ENCODE peak calls at places on chromosomes 3 and 15, in five cellular contexts. L is ovary; Y is heart right ventricle; V is colonic mucosa; J is CD4-positive, alpha-beta T cell. W is an unnamed sample.

GRCh38 chr3:196736670-196737374 is 2.8 kb upstream of the PAK2 start:
- DNase-seq in J (no peak), Y (no peak), L (no peak), V (no peak), W (no peak)

GRCh38 chr3:124209426-124209825 is 217.5 kb upstream of the ROPN1 start:
- DNase-seq in L (no peak), Y (no peak), J (no peak), V (no peak), W (no peak)

GRCh38 chr3:177478170-177478859 is 281.0 kb upstream of the TBL1XR1 start:
- DNase-seq in J (no peak), V (no peak), Y (no peak), L (no peak), W (peak)

GRCh38 chr3:171879472-171879871 is 36.3 kb downstream of the TMEM212 start:
- DNase-seq in Y (no peak), J (no peak), V (no peak), L (no peak), W (no peak)

GRCh38 chr3:49673715-49674490 is at the start of gene APEH:
- DNase-seq in L (peak), J (peak), Y (peak), V (peak), W (peak)

GRCh38 chr15:82942691-82943090 is 9.8 kb downstream of the HOMER2 start:
- DNase-seq in V (no peak), L (no peak), Y (no peak), J (no peak), W (peak)

GRCh38 chr3:88180398-88180999 is 30.7 kb downstream of the C3orf38 start:
- DNase-seq in L (no peak), J (no peak), Y (no peak), V (peak), W (no peak)

GRCh38 chr3:12627371-12627770 is 36.5 kb downstream of the RAF1 start:
- DNase-seq in L (no peak), Y (no peak), J (no peak), V (no peak), W (no peak)

GRCh38 chr15:77898811-77899730 is 178.4 kb downstream of the TBC1D2B start:
- DNase-seq in V (no peak), J (no peak), Y (no peak), L (no peak), W (no peak)

GRCh38 chr3:158768361-158768787 is 33.5 kb upstream of the MFSD1 start:
- DNase-seq in J (no peak), L (peak), Y (peak), V (peak), W (no peak)

GRCh38 chr3:161081675-161082462 is 23.3 kb downstream of the B3GALNT1 start:
- DNase-seq in V (no peak), J (no peak), L (no peak), Y (no peak), W (no peak)

GRCh38 chr3:161084277-161084676 is 20.9 kb downstream of the B3GALNT1 start:
- DNase-seq in Y (no peak), V (no peak), J (no peak), L (no peak), W (no peak)

GRCh38 chr3:161083131-161083530 is 22.0 kb downstream of the B3GALNT1 start:
- DNase-seq in L (no peak), J (no peak), V (no peak), Y (no peak), W (no peak)
- H3K27ac ChIP-seq in L (no peak), J (no peak), V (no peak), Y (no peak), W (no peak)

GRCh38 chr15:86911022-86911421 is 831.4 kb downstream of the AGBL1 start:
- DNase-seq in Y (no peak), V (no peak), J (no peak), L (no peak), W (no peak)

GRCh38 chr15:86919581-86919980 is 839.9 kb downstream of the AGBL1 start:
- DNase-seq in L (no peak), V (no peak), J (no peak), Y (no peak), W (no peak)

GRCh38 chr15:86915811-86916331 is 836.2 kb downstream of the AGBL1 start:
- DNase-seq in J (no peak), Y (no peak), L (no peak), V (no peak), W (peak)

DNA sequence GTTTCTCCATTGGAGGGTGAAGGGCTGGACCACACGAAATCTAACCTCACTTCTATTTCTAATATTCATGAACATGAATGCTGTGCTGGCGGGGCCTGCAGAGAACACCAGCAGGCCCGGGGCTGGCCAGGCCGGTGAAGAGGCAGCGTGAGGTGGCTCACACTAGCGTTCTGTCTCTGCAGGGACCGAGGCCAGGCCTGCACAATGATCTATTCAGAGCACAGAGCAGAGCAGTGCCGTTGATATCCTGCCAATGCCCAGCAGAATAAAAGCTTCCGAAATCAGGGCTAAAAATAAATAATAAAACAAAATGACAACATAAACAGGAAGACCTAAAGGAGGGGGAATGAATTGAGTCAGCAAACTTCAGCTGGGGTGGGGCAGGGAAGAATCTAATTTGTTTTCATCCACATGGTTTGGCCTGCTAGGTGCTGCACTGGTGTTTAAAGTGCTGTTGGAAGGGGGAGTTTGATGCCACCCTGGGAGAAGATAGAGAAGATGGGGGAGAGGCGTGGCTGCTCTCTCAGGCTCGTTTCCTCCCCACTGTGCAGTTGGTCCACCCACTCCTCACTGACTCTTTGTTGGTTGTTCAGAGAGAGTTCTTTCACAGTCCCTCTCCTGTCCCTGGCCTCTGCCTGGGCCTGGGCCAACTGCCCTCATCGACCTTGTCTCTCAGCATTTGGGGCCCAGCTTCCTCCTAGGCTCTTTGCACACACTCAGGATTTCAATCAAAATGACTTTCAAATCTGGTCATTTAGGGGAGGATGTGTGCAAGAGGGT is 837.2 kb downstream of the AGBL1 start:
- DNase-seq in Y (peak), L (no peak), V (no peak), J (no peak), W (no peak)
- H3K27ac ChIP-seq in Y (no peak), L (no peak), V (no peak), J (no peak), W (no peak)

GRCh38 chr15:66115568-66116206 is 137.9 kb downstream of the MEGF11 start:
- DNase-seq in L (no peak), J (peak), Y (no peak), V (peak), W (no peak)

GRCh38 chr15:66110788-66111187 is 142.8 kb downstream of the MEGF11 start:
- DNase-seq in L (no peak), Y (no peak), V (no peak), J (no peak), W (no peak)

GRCh38 chr15:66112388-66112787 is 141.2 kb downstream of the MEGF11 start:
- DNase-seq in L (no peak), J (no peak), V (no peak), Y (no peak), W (no peak)

GRCh38 chr15:66117841-66118240 is 135.7 kb downstream of the MEGF11 start:
- DNase-seq in L (no peak), J (no peak), V (no peak), Y (no peak), W (no peak)

DNA sequence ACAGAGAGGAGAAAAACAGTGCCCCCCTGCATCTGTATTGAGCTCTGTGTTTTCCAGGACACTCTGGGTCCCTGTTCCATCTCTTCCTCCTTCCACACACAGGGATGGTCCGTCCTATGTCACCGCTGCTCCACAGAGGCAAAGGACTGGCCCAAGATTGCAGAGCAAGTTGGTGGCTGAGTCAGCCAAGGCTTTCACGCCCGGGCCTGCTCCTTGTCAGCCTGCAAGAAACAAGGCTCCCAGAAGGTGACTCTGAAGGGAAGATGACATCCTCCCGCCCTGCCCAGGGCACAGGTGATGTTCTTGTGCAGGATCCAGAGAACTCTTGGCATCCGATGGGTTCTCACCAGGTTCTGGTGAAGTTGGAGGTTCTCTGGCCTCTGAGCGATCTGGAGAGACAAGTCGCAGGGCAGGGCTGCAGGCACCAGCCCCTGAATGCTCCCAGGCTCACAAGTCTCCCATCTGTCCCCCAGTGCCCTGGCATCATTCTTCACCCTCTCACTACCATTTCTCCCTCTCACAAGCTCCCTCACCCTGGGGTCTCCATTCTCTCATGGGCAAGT is 138.6 kb downstream of the MEGF11 start:
- DNase-seq in J (no peak), V (no peak), Y (no peak), L (no peak), W (no peak)
- H3K27ac ChIP-seq in J (no peak), V (no peak), Y (no peak), L (no peak), W (no peak)

DNA sequence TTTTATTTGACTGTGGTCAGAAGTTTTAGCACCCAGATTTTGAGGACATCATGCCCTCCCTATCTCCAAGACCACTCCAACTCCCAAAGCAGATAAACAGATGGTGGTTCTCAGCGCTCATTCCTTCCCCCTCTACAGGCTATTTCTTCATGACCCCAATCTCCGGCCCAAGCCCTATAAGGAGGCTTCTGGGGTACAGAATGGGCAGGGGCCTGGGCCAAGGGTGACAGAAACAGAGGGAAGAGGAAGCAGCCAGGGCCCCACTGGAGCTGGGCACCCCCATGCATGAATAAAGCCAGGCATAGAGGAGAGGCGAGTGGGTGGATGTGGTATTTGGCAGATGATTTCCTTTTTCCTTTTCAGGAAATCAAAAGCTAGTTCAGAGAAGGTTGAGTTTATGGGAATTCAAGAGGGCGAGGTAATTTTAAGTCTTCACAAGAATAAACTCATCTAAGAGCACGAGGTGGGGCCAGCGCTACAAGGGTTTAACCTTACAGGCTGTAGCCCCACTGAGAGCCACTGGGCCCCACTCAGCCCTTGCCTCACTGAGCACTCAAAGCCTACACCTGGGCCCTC is 104.8 kb upstream of the HERC1 start:
- DNase-seq in L (no peak), V (peak), Y (no peak), J (no peak), W (no peak)
- H3K27ac ChIP-seq in L (no peak), V (no peak), Y (no peak), J (no peak), W (no peak)

GRCh38 chr3:70011582-70011981 is 12.0 kb downstream of the SAMMSON start:
- DNase-seq in J (no peak), L (no peak), Y (no peak), V (no peak), W (no peak)
- H3K27ac ChIP-seq in J (no peak), L (no peak), Y (no peak), V (no peak), W (no peak)

GRCh38 chr15:56913670-56914069 is 4.8 kb upstream of the TCF12 start:
- DNase-seq in J (no peak), V (no peak), Y (no peak), L (no peak), W (no peak)
- H3K27ac ChIP-seq in J (no peak), V (no peak), Y (no peak), L (no peak), W (no peak)

W was measured in epithelial cell of prostate.